ENCODE peak calls at places on chromosome 7, in nine cellular contexts. B is stimulated activated CD8-positive, alpha-beta memory T cell treated with anti-CD3 and anti-CD28 coated beads, Interleukin-2, amount 100 ng/mL, for 48 hours; K is iris pigment epithelial cell; D is activated T-cell treated with anti-CD3 and anti-CD28 coated beads, Interleukin-2, amount 50 U/mL, for 48 hours; M is dorsolateral prefrontal cortex; P is ELR; T is activated CD4-positive, alpha-beta memory T cell treated with anti-CD3 and anti-CD28 coated beads for 36 hours; O is iPS-NIHi11; S is cortex of kidney. X is an unnamed sample.

GRCh38 chr7:91383875-91384274 is 119.6 kb downstream of the FZD1 start:
- DNase-seq in B (no peak), K (no peak), D (no peak), M (no peak), P (no peak), T (no peak), O (no peak), S (no peak), X (no peak)

GRCh38 chr7:53119514-53119933 is 84.1 kb downstream of the POM121L12 start:
- DNase-seq in B (no peak), K (peak; percentile 2), D (no peak), M (no peak), P (no peak), T (no peak), O (no peak), S (no peak), X (no peak)

GRCh38 chr7:90595801-90596683 is at the start of gene CDK14:
- DNase-seq in B (peak; percentile 25), K (peak; percentile 78), D (peak; percentile 65), M (peak; percentile 79), P (peak; percentile 76), T (peak; percentile 60), O (peak; percentile 90), S (no peak), X (peak; percentile 77)

GRCh38 chr7:108012499-108013430 is 9.8 kb upstream of the LAMB1 start:
- DNase-seq in B (no peak), K (peak; percentile 74), D (no peak), M (no peak), P (peak; percentile 56), T (no peak), O (no peak), S (no peak), X (peak; percentile 73)

GRCh38 chr7:132972745-132973144 is 109.1 kb downstream of the CHCHD3 start:
- DNase-seq in B (no peak), K (peak; percentile 15), D (no peak), M (no peak), P (no peak), T (no peak), O (no peak), S (no peak), X (no peak)

GRCh38 chr7:5310822-5311405 is 28.2 kb downstream of the SLC29A4 start:
- DNase-seq in B (no peak), K (no peak), D (no peak), M (no peak), P (no peak), T (no peak), O (no peak), S (no peak), X (no peak)

GRCh38 chr7:45591101-45591906 is 17.1 kb downstream of the ADCY1 start:
- DNase-seq in B (no peak), K (no peak), D (no peak), M (no peak), P (no peak), T (peak; percentile 6), O (no peak), S (no peak), X (no peak)

GRCh38 chr7:127214956-127215355 is 37.8 kb downstream of the GRM8 start:
- DNase-seq in B (no peak), K (no peak), D (no peak), M (no peak), P (no peak), T (no peak), O (no peak), S (no peak), X (no peak)

GRCh38 chr7:35596061-35596460 is 98.9 kb downstream of the HERPUD2 start:
- DNase-seq in B (no peak), K (peak; percentile 51), D (no peak), M (no peak), P (peak; percentile 60), T (no peak), O (peak; percentile 12), S (no peak), X (peak; percentile 2)

GRCh38 chr7:148173296-148173695 is 417.3 kb upstream of the C7orf33 start:
- DNase-seq in B (no peak), K (no peak), D (no peak), M (no peak), P (no peak), T (no peak), O (no peak), S (no peak), X (no peak)

X was measured in epithelial cell of esophagus.